ENCODE peak calls at places on chromosomes 6 and 20, in five cellular contexts. One of them, this sample, is unnamed.

GRCh38 chr6:156434049-156434794 is 343.0 kb upstream of the ARID1B start:
- DNase-seq in bronchial epithelial cell: no peak
- DNase-seq in WTC11: no peak
- DNase-seq in colonic mucosa: no peak
- DNase-seq in AG04450: no peak
- DNase-seq in this sample: no peak

GRCh38 chr20:32608664-32609015 is 23.5 kb upstream of the NOL4L start:
- DNase-seq in AG04450: no peak
- DNase-seq in colonic mucosa: no peak
- DNase-seq in WTC11: no peak
- DNase-seq in bronchial epithelial cell: no peak
- DNase-seq in this sample: no peak

GRCh38 chr6:26304213-26305096 is 60.5 kb upstream of the BTN3A2 start:
- DNase-seq in colonic mucosa: peak
- DNase-seq in bronchial epithelial cell: no peak
- DNase-seq in WTC11: peak
- DNase-seq in AG04450: no peak
- DNase-seq in this sample: no peak

GRCh38 chr6:91580635-91581034 is 993.8 kb upstream of the MAP3K7 start:
- DNase-seq in bronchial epithelial cell: peak
- DNase-seq in AG04450: peak
- DNase-seq in colonic mucosa: no peak
- DNase-seq in WTC11: no peak
- DNase-seq in this sample: no peak

GRCh38 chr6:53894086-53894485 is 99.3 kb downstream of the LRRC1 start:
- DNase-seq in AG04450: peak
- DNase-seq in colonic mucosa: no peak
- DNase-seq in bronchial epithelial cell: peak
- DNase-seq in WTC11: no peak
- DNase-seq in this sample: no peak

GRCh38 chr6:149938571-149939462 is 3.0 kb upstream of the ULBP2 start:
- DNase-seq in WTC11: no peak
- DNase-seq in AG04450: no peak
- DNase-seq in colonic mucosa: no peak
- DNase-seq in bronchial epithelial cell: no peak
- DNase-seq in this sample: peak

GRCh38 chr6:108115598-108116058 is 41.1 kb upstream of the OSTM1 start:
- DNase-seq in AG04450: no peak
- DNase-seq in colonic mucosa: peak
- DNase-seq in bronchial epithelial cell: no peak
- DNase-seq in WTC11: peak
- DNase-seq in this sample: no peak

GRCh38 chr6:115830895-115831294 is 229.8 kb downstream of the FRK start:
- DNase-seq in bronchial epithelial cell: peak
- DNase-seq in AG04450: no peak
- DNase-seq in colonic mucosa: no peak
- DNase-seq in WTC11: no peak
- DNase-seq in this sample: no peak

GRCh38 chr6:118632359-118632758 is 19.0 kb downstream of the CEP85L start:
- DNase-seq in WTC11: no peak
- DNase-seq in bronchial epithelial cell: peak
- DNase-seq in colonic mucosa: no peak
- DNase-seq in AG04450: no peak
- DNase-seq in this sample: no peak

GRCh38 chr6:139490482-139490881 is 116.0 kb upstream of the CITED2 start:
- DNase-seq in bronchial epithelial cell: no peak
- DNase-seq in colonic mucosa: peak
- DNase-seq in WTC11: no peak
- DNase-seq in AG04450: no peak
- DNase-seq in this sample: no peak

GRCh38 chr20:1478566-1478965 is 11.9 kb upstream of the NSFL1C start:
- DNase-seq in bronchial epithelial cell: peak
- DNase-seq in WTC11: no peak
- DNase-seq in colonic mucosa: no peak
- DNase-seq in AG04450: no peak
- DNase-seq in this sample: no peak

GRCh38 chr20:362271-363254 is 15.7 kb downstream of the NRSN2 start:
- DNase-seq in WTC11: peak
- DNase-seq in bronchial epithelial cell: peak
- DNase-seq in colonic mucosa: peak
- DNase-seq in AG04450: no peak
- DNase-seq in this sample: no peak

GRCh38 chr6:26536571-26537159 is 1.5 kb upstream of the HMGN4 start:
- DNase-seq in AG04450: no peak
- DNase-seq in bronchial epithelial cell: no peak
- DNase-seq in WTC11: no peak
- DNase-seq in colonic mucosa: peak
- DNase-seq in this sample: peak

GRCh38 chr6:7723041-7723447 is 2.9 kb upstream of the BMP6 start:
- DNase-seq in colonic mucosa: peak
- DNase-seq in AG04450: peak
- DNase-seq in bronchial epithelial cell: peak
- DNase-seq in WTC11: peak
- DNase-seq in this sample: peak

GRCh38 chr6:142853244-142854180 is 91.5 kb downstream of the HIVEP2 start:
- DNase-seq in AG04450: no peak
- DNase-seq in WTC11: no peak
- DNase-seq in colonic mucosa: no peak
- DNase-seq in bronchial epithelial cell: peak
- DNase-seq in this sample: no peak

GRCh38 chr6:114467931-114468330 is 125.1 kb upstream of the HS3ST5 start:
- DNase-seq in colonic mucosa: no peak
- DNase-seq in WTC11: no peak
- DNase-seq in bronchial epithelial cell: no peak
- DNase-seq in AG04450: no peak
- DNase-seq in this sample: no peak

GRCh38 chr6:138817799-138818198 is 21.9 kb downstream of the ECT2L start:
- DNase-seq in bronchial epithelial cell: peak
- DNase-seq in WTC11: peak
- DNase-seq in colonic mucosa: peak
- DNase-seq in AG04450: peak
- DNase-seq in this sample: no peak

GRCh38 chr20:11193241-11193640 is 519.4 kb upstream of the JAG1 start:
- DNase-seq in AG04450: no peak
- DNase-seq in WTC11: no peak
- DNase-seq in bronchial epithelial cell: peak
- DNase-seq in colonic mucosa: no peak
- DNase-seq in this sample: no peak

GRCh38 chr6:137811121-137811911 is 55.7 kb upstream of the TNFAIP3 start:
- DNase-seq in bronchial epithelial cell: peak
- DNase-seq in WTC11: no peak
- DNase-seq in AG04450: peak
- DNase-seq in colonic mucosa: peak
- DNase-seq in this sample: peak

GRCh38 chr6:107647439-107647948 is 157.6 kb downstream of the SOBP start:
- DNase-seq in AG04450: no peak
- DNase-seq in colonic mucosa: no peak
- DNase-seq in WTC11: no peak
- DNase-seq in bronchial epithelial cell: no peak
- DNase-seq in this sample: no peak

GRCh38 chr6:130896249-130896648 is 69.0 kb downstream of the SMLR1 start:
- DNase-seq in AG04450: no peak
- DNase-seq in colonic mucosa: no peak
- DNase-seq in WTC11: no peak
- DNase-seq in bronchial epithelial cell: no peak
- DNase-seq in this sample: no peak

GRCh38 chr6:38974389-38975133 is 74.0 kb upstream of the GLP1R start:
- DNase-seq in WTC11: no peak
- DNase-seq in colonic mucosa: no peak
- DNase-seq in bronchial epithelial cell: no peak
- DNase-seq in AG04450: no peak
- DNase-seq in this sample: no peak

GRCh38 chr6:136989591-136990578 is 54.9 kb downstream of the IL20RA start:
- DNase-seq in WTC11: peak
- DNase-seq in AG04450: no peak
- DNase-seq in bronchial epithelial cell: no peak
- DNase-seq in colonic mucosa: peak
- DNase-seq in this sample: no peak

GRCh38 chr20:64058536-64058935 is 4.5 kb upstream of the TCEA2 start:
- DNase-seq in bronchial epithelial cell: peak
- DNase-seq in AG04450: no peak
- DNase-seq in WTC11: no peak
- DNase-seq in colonic mucosa: no peak
- DNase-seq in this sample: no peak

GRCh38 chr6:36217188-36217587 is 20.6 kb downstream of the BRPF3 start:
- DNase-seq in AG04450: no peak
- DNase-seq in bronchial epithelial cell: no peak
- DNase-seq in colonic mucosa: no peak
- DNase-seq in WTC11: no peak
- DNase-seq in this sample: no peak

GRCh38 chr6:17395112-17395511 is 1.7 kb downstream of the CAP2 start:
- DNase-seq in WTC11: no peak
- DNase-seq in AG04450: no peak
- DNase-seq in colonic mucosa: no peak
- DNase-seq in bronchial epithelial cell: no peak
- DNase-seq in this sample: no peak

GRCh38 chr20:600141-600540 is 10.0 kb downstream of the TCF15 start:
- DNase-seq in colonic mucosa: no peak
- DNase-seq in WTC11: no peak
- DNase-seq in AG04450: no peak
- DNase-seq in bronchial epithelial cell: no peak
- DNase-seq in this sample: no peak

GRCh38 chr6:84635081-84635745 is 129.2 kb downstream of the TBX18 start:
- DNase-seq in AG04450: no peak
- DNase-seq in colonic mucosa: no peak
- DNase-seq in bronchial epithelial cell: peak
- DNase-seq in WTC11: no peak
- DNase-seq in this sample: no peak

DNA sequence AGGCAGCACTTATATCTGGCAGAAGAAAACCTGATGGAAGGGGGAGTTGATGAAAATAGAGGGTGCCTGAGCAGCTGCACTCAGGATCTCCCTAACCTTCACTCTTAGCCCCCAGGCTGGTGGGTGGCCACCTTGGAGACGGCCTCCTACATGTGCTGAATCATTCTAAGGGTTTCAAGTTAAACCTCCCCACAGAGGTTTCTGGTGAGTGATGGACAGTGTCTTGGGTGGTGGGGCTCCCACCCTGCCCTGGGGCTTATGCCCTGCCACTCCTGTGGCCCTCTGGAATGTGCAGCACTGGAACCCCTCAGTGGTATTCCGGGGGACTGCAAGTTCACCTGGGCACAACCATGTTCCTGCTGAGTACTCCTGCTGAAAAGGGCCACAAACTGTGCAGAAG is 357.2 kb downstream of the CD83 start:
- DNase-seq in colonic mucosa: no peak
- DNase-seq in AG04450: no peak
- DNase-seq in WTC11: no peak
- DNase-seq in bronchial epithelial cell: no peak
- DNase-seq in this sample: no peak
- TF ChIP-seq CTCF in colonic mucosa: no peak
- TF ChIP-seq CTCF in AG04450: no peak
- TF ChIP-seq CTCF in WTC11: no peak
- TF ChIP-seq CTCF in bronchial epithelial cell: no peak
- TF ChIP-seq CTCF in this sample: no peak

DNA sequence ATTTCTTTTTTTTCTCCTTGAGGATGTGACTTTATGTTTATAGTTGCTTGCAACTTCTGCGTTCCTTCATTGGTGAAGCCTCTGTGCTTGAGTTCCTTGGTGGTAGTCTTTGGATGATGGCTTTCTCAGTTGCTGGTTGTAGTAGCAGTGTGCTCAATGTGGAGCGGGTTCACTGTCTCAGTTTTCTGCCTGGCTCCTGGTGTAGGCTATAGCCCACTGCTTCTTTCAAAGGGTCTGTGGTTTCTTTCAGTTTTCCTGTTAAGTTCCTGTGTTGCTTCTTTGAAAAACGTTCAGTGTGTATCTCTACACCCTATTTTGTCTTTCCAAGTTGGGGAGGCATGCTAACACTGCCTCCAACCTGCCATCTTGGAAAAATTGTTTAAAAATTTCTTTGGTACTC is 33.9 kb upstream of the ZBTB24 start:
- DNase-seq in WTC11: no peak
- DNase-seq in bronchial epithelial cell: no peak
- DNase-seq in colonic mucosa: no peak
- DNase-seq in AG04450: no peak
- DNase-seq in this sample: no peak
- TF ChIP-seq CTCF in WTC11: no peak
- TF ChIP-seq CTCF in bronchial epithelial cell: no peak
- TF ChIP-seq CTCF in colonic mucosa: no peak
- TF ChIP-seq CTCF in AG04450: no peak
- TF ChIP-seq CTCF in this sample: no peak

GRCh38 chr6:141700836-141701235 is 431.9 kb upstream of the GJE1 start:
- DNase-seq in bronchial epithelial cell: no peak
- DNase-seq in colonic mucosa: no peak
- DNase-seq in AG04450: no peak
- DNase-seq in WTC11: no peak
- DNase-seq in this sample: no peak
- TF ChIP-seq CTCF in bronchial epithelial cell: no peak
- TF ChIP-seq CTCF in colonic mucosa: no peak
- TF ChIP-seq CTCF in AG04450: no peak
- TF ChIP-seq CTCF in WTC11: no peak
- TF ChIP-seq CTCF in this sample: no peak

GRCh38 chr6:3372184-3372846 is 84.5 kb downstream of the SLC22A23 start:
- DNase-seq in WTC11: no peak
- DNase-seq in bronchial epithelial cell: no peak
- DNase-seq in colonic mucosa: no peak
- DNase-seq in AG04450: no peak
- DNase-seq in this sample: no peak
- TF ChIP-seq CTCF in WTC11: no peak
- TF ChIP-seq CTCF in bronchial epithelial cell: no peak
- TF ChIP-seq CTCF in colonic mucosa: no peak
- TF ChIP-seq CTCF in AG04450: no peak
- TF ChIP-seq CTCF in this sample: no peak

GRCh38 chr6:148144917-148145521 is 197.6 kb upstream of the SASH1 start:
- DNase-seq in AG04450: peak
- DNase-seq in bronchial epithelial cell: peak
- DNase-seq in WTC11: peak
- DNase-seq in colonic mucosa: peak
- DNase-seq in this sample: no peak
- TF ChIP-seq CTCF in AG04450: peak
- TF ChIP-seq CTCF in bronchial epithelial cell: peak
- TF ChIP-seq CTCF in WTC11: peak
- TF ChIP-seq CTCF in colonic mucosa: peak
- TF ChIP-seq CTCF in this sample: peak